ENCODE peak calls at places on chromosomes 12 and 14, in ten cellular contexts. V, A, T, K, U, H, D, X, R and S are unnamed samples.

GRCh38 chr14:22002860-22003284 is 329.3 kb upstream of the OR4E1 start:
- DNase-seq in V (peak; percentile 85), A (no peak), T (peak; percentile 47), K (no peak), U (no peak), H (no peak), D (peak; percentile 56), X (peak; percentile 63), R (peak; percentile 13), S (peak; percentile 62)

GRCh38 chr14:88005978-88006851 is 1.3 kb downstream of the GPR65 start:
- DNase-seq in V (no peak), A (no peak), T (peak; percentile 47), K (no peak), U (no peak), H (no peak), D (no peak), X (peak; percentile 87), R (peak; percentile 90), S (no peak)

GRCh38 chr12:2783936-2784600 is 10.7 kb upstream of the FKBP4 start:
- DNase-seq in V (peak; percentile 93), A (peak; percentile 42), T (peak; percentile 81), K (peak; percentile 85), U (peak; percentile 44), H (peak; percentile 44), D (peak; percentile 62), X (peak; percentile 41), R (peak; percentile 38), S (peak; percentile 77)

GRCh38 chr12:85278598-85279448 is 1.2 kb upstream of the ALX1 start:
- DNase-seq in V (peak; percentile 86), A (no peak), T (peak; percentile 32), K (no peak), U (no peak), H (no peak), D (no peak), X (no peak), R (no peak), S (no peak)

GRCh38 chr12:79255326-79255725 is 390.8 kb downstream of the SYT1 start:
- DNase-seq in V (no peak), A (no peak), T (no peak), K (no peak), U (no peak), H (peak; percentile 19), D (no peak), X (no peak), R (no peak), S (no peak)

GRCh38 chr14:105161964-105162363 is 6.6 kb downstream of the JAG2 start:
- DNase-seq in V (no peak), A (no peak), T (no peak), K (no peak), U (no peak), H (no peak), D (no peak), X (no peak), R (no peak), S (no peak)

GRCh38 chr14:104871145-104871655 is 6.1 kb downstream of the CEP170B start:
- DNase-seq in V (no peak), A (no peak), T (peak; percentile 30), K (no peak), U (no peak), H (no peak), D (no peak), X (no peak), R (no peak), S (no peak)

GRCh38 chr14:61281911-61282310 is 773 bp upstream of the TMEM30B start:
- DNase-seq in V (no peak), A (peak; percentile 61), T (no peak), K (no peak), U (peak; percentile 51), H (no peak), D (no peak), X (no peak), R (no peak), S (no peak)

GRCh38 chr14:31024577-31025334 is 693 bp upstream of the AP4S1 start:
- DNase-seq in V (no peak), A (no peak), T (no peak), K (no peak), U (no peak), H (peak; percentile 41), D (no peak), X (peak; percentile 0), R (no peak), S (no peak)

GRCh38 chr14:76829650-76830421 is 3.6 kb downstream of the LRRC74A start:
- DNase-seq in V (no peak), A (peak; percentile 74), T (no peak), K (no peak), U (no peak), H (no peak), D (no peak), X (no peak), R (no peak), S (no peak)

GRCh38 chr14:86739761-86740160 is 1209.8 kb downstream of the FLRT2 start:
- DNase-seq in V (no peak), A (no peak), T (no peak), K (no peak), U (no peak), H (no peak), D (no peak), X (no peak), R (no peak), S (no peak)

GRCh38 chr12:54215990-54216579 is 27.3 kb upstream of the SMUG1 start:
- DNase-seq in V (peak; percentile 67), A (no peak), T (peak; percentile 58), K (no peak), U (no peak), H (no peak), D (peak; percentile 44), X (no peak), R (peak; percentile 51), S (peak; percentile 39)

GRCh38 chr12:1916396-1917171 is 1.9 kb downstream of the CACNA2D4 start:
- DNase-seq in V (peak; percentile 40), A (peak; percentile 2), T (peak; percentile 39), K (no peak), U (no peak), H (no peak), D (no peak), X (no peak), R (no peak), S (peak; percentile 46)

GRCh38 chr12:15601210-15601800 is 187.9 kb downstream of the EPS8 start:
- DNase-seq in V (no peak), A (no peak), T (no peak), K (no peak), U (no peak), H (peak; percentile 92), D (peak; percentile 74), X (no peak), R (no peak), S (peak; percentile 13)

GRCh38 chr12:48996794-48997718 is 2.1 kb downstream of the DDN start:
- DNase-seq in V (peak; percentile 97), A (peak; percentile 77), T (peak; percentile 86), K (peak; percentile 58), U (peak; percentile 84), H (peak; percentile 67), D (peak; percentile 83), X (peak; percentile 54), R (peak; percentile 77), S (peak; percentile 92)

GRCh38 chr12:105729372-105729771 is 398.9 kb downstream of the C12orf75 start:
- DNase-seq in V (no peak), A (no peak), T (no peak), K (no peak), U (no peak), H (no peak), D (no peak), X (no peak), R (no peak), S (no peak)

GRCh38 chr14:74429991-74430390 is 4.0 kb upstream of the SYNDIG1L start:
- DNase-seq in V (peak; percentile 44), A (no peak), T (no peak), K (no peak), U (no peak), H (no peak), D (no peak), X (no peak), R (no peak), S (no peak)

GRCh38 chr12:52496590-52497071 is 3.6 kb upstream of the KRT6A start:
- DNase-seq in V (peak; percentile 97), A (no peak), T (no peak), K (peak; percentile 91), U (no peak), H (peak; percentile 40), D (peak; percentile 62), X (no peak), R (no peak), S (no peak)

GRCh38 chr12:24615967-24616411 is 332.9 kb downstream of the BCAT1 start:
- DNase-seq in V (peak; percentile 73), A (no peak), T (no peak), K (no peak), U (no peak), H (peak; percentile 78), D (no peak), X (no peak), R (no peak), S (peak; percentile 46)
- H3K4me3 ChIP-seq in V (peak overlapping the region; percentile 63), A (no peak overlapping the region), T (no peak overlapping the region), K (no peak overlapping the region), U (no peak overlapping the region), H (no peak overlapping the region), D (no peak overlapping the region), X (no peak overlapping the region), R (no peak overlapping the region), S (no peak overlapping the region)

DNA sequence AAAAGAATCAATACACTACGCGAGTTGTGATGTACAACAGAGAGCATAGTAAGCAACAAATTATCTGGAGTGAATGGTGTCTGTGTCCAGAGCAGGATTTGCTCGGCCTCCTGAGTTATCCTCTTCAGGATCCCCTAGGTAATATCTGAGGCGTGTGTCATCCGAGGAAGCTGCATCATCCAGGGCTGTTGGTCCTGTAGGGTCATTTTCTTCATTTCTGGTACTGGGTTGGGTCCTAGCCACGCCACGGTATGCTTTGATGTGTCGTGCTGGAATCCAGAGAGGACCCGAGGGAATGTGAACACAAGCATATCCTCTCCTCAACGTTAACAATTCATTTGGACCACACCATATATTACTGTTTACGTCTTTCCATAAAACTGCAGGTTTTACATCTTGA is 19.0 kb upstream of the CLEC4E start:
- DNase-seq in V (no peak), A (no peak), T (no peak), K (no peak), U (no peak), H (no peak), D (no peak), X (no peak), R (no peak), S (no peak)
- H3K4me3 ChIP-seq in V (no peak overlapping the region), A (no peak overlapping the region), T (no peak overlapping the region), K (no peak overlapping the region), U (no peak overlapping the region), H (no peak overlapping the region), D (no peak overlapping the region), X (no peak overlapping the region), R (no peak overlapping the region), S (no peak overlapping the region)

DNA sequence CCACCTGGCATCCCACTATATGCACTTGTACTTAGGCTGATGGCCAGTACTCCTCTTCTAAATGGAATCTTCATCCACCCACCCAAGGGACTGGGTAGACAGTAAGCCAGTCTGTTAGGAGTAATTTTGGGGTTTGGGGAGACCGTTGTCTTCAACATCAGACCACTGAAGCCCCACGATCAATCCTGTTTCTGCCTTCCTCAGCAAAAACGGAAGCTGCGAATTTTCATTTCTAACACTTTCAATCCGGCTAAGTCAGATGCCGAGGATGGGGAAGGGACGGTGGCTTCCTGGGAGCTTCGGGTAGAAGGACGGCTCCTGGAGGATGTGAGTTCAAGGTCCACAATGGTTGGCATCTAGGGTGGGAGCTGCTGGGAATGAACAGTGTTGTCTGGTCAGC is 2.0 kb downstream of the SMARCD1 start:
- DNase-seq in V (no peak), A (no peak), T (no peak), K (no peak), U (no peak), H (no peak), D (no peak), X (no peak), R (no peak), S (no peak)
- H3K4me3 ChIP-seq in V (no peak overlapping the region), A (no peak overlapping the region), T (no peak overlapping the region), K (no peak overlapping the region), U (no peak overlapping the region), H (no peak overlapping the region), D (no peak overlapping the region), X (no peak overlapping the region), R (no peak overlapping the region), S (no peak overlapping the region)

GRCh38 chr14:63318835-63319234 is at the start of gene GPHB5:
- DNase-seq in V (no peak), A (no peak), T (no peak), K (no peak), U (no peak), H (no peak), D (no peak), X (no peak), R (no peak), S (no peak)
- H3K4me3 ChIP-seq in V (no peak within 1 kb of the TSS), A (no peak within 1 kb of the TSS), T (no peak within 1 kb of the TSS), K (no peak within 1 kb of the TSS), U (no peak within 1 kb of the TSS), H (no peak within 1 kb of the TSS), D (no peak within 1 kb of the TSS), X (no peak within 1 kb of the TSS), R (no peak within 1 kb of the TSS), S (no peak within 1 kb of the TSS)